ENCODE peak calls at places on chromosome 6, in nine cellular contexts. W is adrenal gland, D is HCT116, C is SK-N-SH, K is RWPE1, E is HepG2, U is A549, P is brain microvascular endothelial cell, Z is heart left ventricle. F is an unnamed sample.

GRCh38 chr6:50249493-50249892 is 199.8 kb upstream of the DEFB112 start:
- DNase-seq in Z (no peak), P (peak; percentile 51), K (no peak), U (no peak), D (no peak), E (peak; percentile 4), W (no peak), C (no peak), F (no peak)

GRCh38 chr6:126063512-126064146 is 77.3 kb downstream of the TRMT11 start:
- DNase-seq in C (no peak), E (no peak), U (peak; percentile 25), Z (no peak), D (no peak), K (no peak), W (no peak), P (peak; percentile 51), F (no peak)

GRCh38 chr6:164130151-164130550 is 715.6 kb downstream of the QKI start:
- DNase-seq in U (no peak), P (no peak), D (no peak), C (peak; percentile 52), E (no peak), W (no peak), K (no peak), Z (peak; percentile 70), F (no peak)

GRCh38 chr6:143410859-143411270 is 39.6 kb downstream of the ADAT2 start:
- DNase-seq in K (peak; percentile 70), E (peak; percentile 95), W (no peak), D (no peak), C (no peak), U (peak; percentile 90), P (peak; percentile 44), Z (no peak), F (no peak)

GRCh38 chr6:131510094-131510493 is 62.9 kb upstream of the ARG1 start:
- DNase-seq in P (no peak), C (no peak), U (no peak), W (no peak), Z (no peak), E (no peak), K (no peak), D (no peak), F (no peak)

GRCh38 chr6:37061157-37061804 is 55.8 kb downstream of the FGD2 start:
- DNase-seq in D (no peak), K (no peak), P (no peak), C (peak; percentile 77), E (no peak), Z (peak; percentile 62), W (peak; percentile 35), U (no peak), F (peak; percentile 80)

GRCh38 chr6:134373282-134373922 is 55.5 kb upstream of the SGK1 start:
- DNase-seq in D (no peak), K (peak; percentile 42), C (no peak), Z (peak; percentile 66), U (peak; percentile 59), E (no peak), W (peak; percentile 76), P (peak; percentile 80), F (peak; percentile 47)

GRCh38 chr6:168227840-168228239 is 91.7 kb downstream of the DACT2 start:
- DNase-seq in K (no peak), C (no peak), U (no peak), D (no peak), W (no peak), Z (no peak), P (no peak), E (no peak), F (peak; percentile 40)

GRCh38 chr6:83868639-83869038 is 9.2 kb downstream of the CYB5R4 start:
- DNase-seq in D (no peak), P (peak; percentile 66), U (peak; percentile 26), C (no peak), W (no peak), K (peak; percentile 52), E (no peak), Z (no peak), F (no peak)

GRCh38 chr6:84728602-84729001 is 35.8 kb downstream of the TBX18 start:
- DNase-seq in P (peak; percentile 14), E (peak; percentile 5), K (peak; percentile 26), Z (no peak), U (peak; percentile 54), W (no peak), C (peak; percentile 14), D (peak; percentile 15), F (no peak)

GRCh38 chr6:129186988-129187387 is 304.1 kb downstream of the LAMA2 start:
- DNase-seq in P (peak; percentile 81), W (no peak), C (no peak), Z (no peak), D (peak; percentile 73), U (no peak), K (peak; percentile 55), E (no peak), F (no peak)

GRCh38 chr6:152146385-152146784 is 338.9 kb downstream of the ESR1 start:
- DNase-seq in U (no peak), D (no peak), E (no peak), Z (no peak), W (no peak), C (no peak), K (no peak), P (peak; percentile 83), F (no peak)

GRCh38 chr6:15551798-15552197 is 111.0 kb downstream of the DTNBP1 start:
- DNase-seq in K (no peak), Z (no peak), E (no peak), C (peak; percentile 52), D (no peak), U (no peak), W (no peak), P (no peak), F (no peak)

GRCh38 chr6:161903584-161904232 is 629.8 kb upstream of the AGPAT4 start:
- DNase-seq in E (no peak), U (no peak), P (no peak), Z (no peak), K (no peak), D (no peak), W (no peak), C (no peak), F (no peak)

GRCh38 chr6:112237644-112238043 is 16.7 kb downstream of the LAMA4 start:
- DNase-seq in C (no peak), Z (peak; percentile 81), K (no peak), W (peak; percentile 55), U (peak; percentile 33), E (no peak), D (no peak), P (peak; percentile 63), F (no peak)

GRCh38 chr6:112244428-112244827 is 9.9 kb downstream of the LAMA4 start:
- DNase-seq in K (no peak), E (no peak), Z (no peak), C (no peak), U (no peak), W (no peak), P (no peak), D (no peak), F (no peak)

GRCh38 chr6:112243861-112244415 is 10.4 kb downstream of the LAMA4 start:
- DNase-seq in K (no peak), W (no peak), D (no peak), E (no peak), U (no peak), C (no peak), P (no peak), Z (no peak), F (no peak)

GRCh38 chr6:112245511-112246203 is 8.7 kb downstream of the LAMA4 start:
- DNase-seq in K (no peak), C (no peak), Z (no peak), D (no peak), E (no peak), P (no peak), U (no peak), W (no peak), F (no peak)

DNA sequence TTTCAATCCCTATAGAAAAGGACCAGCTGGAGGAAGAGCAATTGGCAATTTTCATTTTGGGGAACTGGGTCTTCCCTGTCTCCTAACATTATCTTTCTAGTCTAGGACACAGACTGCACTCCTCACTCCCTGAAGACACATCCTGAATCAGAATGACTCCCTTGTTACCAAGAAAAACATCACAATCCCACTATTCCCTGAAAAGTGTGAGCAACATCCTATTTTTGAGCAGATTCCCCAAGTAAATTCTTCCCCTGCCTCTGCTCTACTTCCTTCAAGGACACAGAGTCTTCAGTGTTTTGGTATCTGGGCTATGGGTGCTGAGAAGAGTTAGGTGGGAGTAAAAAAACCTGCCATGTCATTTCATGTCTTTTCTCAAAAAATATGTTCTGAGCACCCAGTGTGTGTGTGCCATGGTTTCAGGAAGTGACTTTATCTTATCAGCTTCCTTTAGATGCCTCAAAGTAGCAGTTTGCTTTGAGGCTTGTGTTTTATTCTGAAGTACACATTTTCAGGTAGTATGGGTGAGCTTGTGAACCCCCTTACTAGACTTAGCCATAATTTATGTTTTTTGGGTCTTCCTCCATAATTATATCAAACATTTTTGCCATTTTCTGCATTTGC is 12.4 kb downstream of the LAMA4 start:
- DNase-seq in W (no peak), P (no peak), E (no peak), C (no peak), K (no peak), D (no peak), Z (no peak), U (no peak), F (no peak)
- H3K27ac ChIP-seq in W (peak overlapping the region; percentile 25), P (peak overlapping the region; percentile 2), E (no peak overlapping the region), C (peak overlapping the region; percentile 51), K (no peak overlapping the region), D (no peak overlapping the region), Z (peak overlapping the region; percentile 28), U (no peak overlapping the region), F (no peak overlapping the region)

GRCh38 chr6:6730831-6731230 is 142.3 kb downstream of the LY86 start:
- DNase-seq in P (peak; percentile 83), K (peak; percentile 41), D (no peak), Z (peak; percentile 74), C (no peak), E (no peak), U (peak; percentile 10), W (peak; percentile 83), F (no peak)
- H3K27ac ChIP-seq in P (no peak overlapping the region), K (peak overlapping the region; percentile 63), D (no peak overlapping the region), Z (peak overlapping the region; percentile 31), C (no peak overlapping the region), E (no peak overlapping the region), U (no peak overlapping the region), W (peak overlapping the region; percentile 48), F (no peak overlapping the region)

DNA sequence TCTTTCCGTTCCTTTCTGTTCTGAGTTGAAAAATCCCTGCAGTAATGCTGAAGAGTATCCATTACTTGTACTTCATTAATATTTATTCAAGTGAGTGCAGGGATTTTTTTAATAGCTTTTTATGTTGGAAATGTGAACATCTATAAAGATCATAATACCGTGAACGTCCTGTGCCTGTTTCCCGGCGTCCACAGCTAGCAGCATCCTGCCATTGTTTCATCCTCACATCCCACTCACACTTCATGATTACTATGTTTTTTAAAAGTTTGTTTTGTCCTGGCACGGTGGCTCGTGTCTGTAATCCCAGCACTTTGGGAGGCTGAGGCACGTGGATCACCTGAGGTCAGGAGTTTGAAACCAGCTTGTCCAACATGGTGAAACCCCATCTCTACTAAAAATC is 54.3 kb downstream of the SASH1 start:
- DNase-seq in Z (no peak), W (no peak), E (no peak), D (no peak), U (no peak), C (no peak), P (no peak), K (no peak), F (no peak)
- H3K27ac ChIP-seq in Z (peak overlapping the region; percentile 65), W (peak overlapping the region; percentile 70), E (no peak overlapping the region), D (no peak overlapping the region), U (no peak overlapping the region), C (no peak overlapping the region), P (no peak overlapping the region), K (no peak overlapping the region), F (no peak overlapping the region)

DNA sequence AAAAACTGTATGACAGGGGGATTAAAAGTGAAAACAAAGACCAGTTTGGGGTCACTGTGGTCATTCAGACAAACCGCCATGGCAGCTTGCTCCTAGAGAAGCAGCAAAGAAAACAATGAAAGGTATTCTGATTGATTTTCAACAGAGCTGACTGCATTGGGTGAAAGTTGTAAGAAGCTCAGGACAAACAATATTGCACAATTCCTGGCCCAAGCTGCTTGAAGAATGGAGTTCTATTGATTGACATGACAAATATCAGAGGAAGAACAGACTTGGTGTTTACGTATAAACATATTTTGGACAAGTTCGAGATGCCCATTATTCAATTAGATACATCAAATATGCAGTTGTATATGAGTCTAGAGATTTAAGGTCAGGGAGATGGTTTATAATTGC is 62.0 kb downstream of the TRIM38 start:
- DNase-seq in P (no peak), Z (no peak), K (no peak), U (no peak), W (no peak), D (no peak), C (no peak), E (no peak), F (no peak)
- H3K27ac ChIP-seq in P (peak overlapping the region; percentile 95), Z (peak overlapping the region; percentile 98), K (peak overlapping the region; percentile 80), U (peak overlapping the region; percentile 95), W (peak overlapping the region; percentile 98), D (peak overlapping the region; percentile 98), C (peak overlapping the region; percentile 92), E (no peak overlapping the region), F (no peak overlapping the region)